ENCODE peak calls at places on chromosomes 6 and 20, in seven cellular contexts. P is IMR-90, L is ovary, S is cardiac muscle cell, C is psoas muscle, Q is GM23338, E is colonic mucosa. B is an unnamed sample.

GRCh38 chr6:55088896-55089295 is 85.4 kb upstream of the HCRTR2 start:
- DNase-seq in P (no peak), L (no peak), S (no peak), C (no peak), Q (no peak), E (no peak), B (no peak)

GRCh38 chr6:68639211-68639610 is 4.1 kb downstream of the ADGRB3 start:
- DNase-seq in P (no peak), L (no peak), S (no peak), C (no peak), Q (peak; percentile 16), E (no peak), B (no peak)

GRCh38 chr6:16305246-16305725 is 66.9 kb downstream of the GMPR start:
- DNase-seq in P (no peak), L (no peak), S (no peak), C (no peak), Q (no peak), E (no peak), B (no peak)

GRCh38 chr6:108156180-108156937 is 9.5 kb upstream of the NR2E1 start:
- DNase-seq in P (no peak), L (no peak), S (no peak), C (no peak), Q (peak; percentile 61), E (no peak), B (no peak)

GRCh38 chr6:18528084-18528743 is 141.1 kb downstream of the RNF144B start:
- DNase-seq in P (peak; percentile 13), L (no peak), S (peak; percentile 32), C (no peak), Q (peak; percentile 36), E (no peak), B (peak; percentile 80)

GRCh38 chr20:18728165-18728866 is 85.3 kb upstream of the SCP2D1 start:
- DNase-seq in P (no peak), L (no peak), S (no peak), C (no peak), Q (no peak), E (no peak), B (no peak)

GRCh38 chr6:105428342-105428957 is 25.6 kb upstream of the PREP start:
- DNase-seq in P (peak; percentile 74), L (no peak), S (peak; percentile 70), C (no peak), Q (no peak), E (no peak), B (no peak)

GRCh38 chr6:11111769-11112437 is 378 bp upstream of the ERVFRD-1 start:
- DNase-seq in P (no peak), L (no peak), S (peak; percentile 39), C (no peak), Q (no peak), E (peak; percentile 18), B (peak; percentile 80)

GRCh38 chr6:44062771-44063560 is 64.3 kb downstream of the MRPL14 start:
- DNase-seq in P (no peak), L (no peak), S (peak; percentile 56), C (no peak), Q (peak; percentile 89), E (no peak), B (peak; percentile 72)

GRCh38 chr6:44065443-44066115 is 61.7 kb downstream of the MRPL14 start:
- DNase-seq in P (peak; percentile 52), L (no peak), S (no peak), C (no peak), Q (no peak), E (no peak), B (no peak)

GRCh38 chr6:44063561-44064059 is 63.6 kb downstream of the MRPL14 start:
- DNase-seq in P (no peak), L (no peak), S (no peak), C (no peak), Q (no peak), E (no peak), B (no peak)

GRCh38 chr6:44064089-44064947 is 62.9 kb downstream of the MRPL14 start:
- DNase-seq in P (peak; percentile 100), L (no peak), S (peak; percentile 97), C (no peak), Q (no peak), E (no peak), B (no peak)

DNA sequence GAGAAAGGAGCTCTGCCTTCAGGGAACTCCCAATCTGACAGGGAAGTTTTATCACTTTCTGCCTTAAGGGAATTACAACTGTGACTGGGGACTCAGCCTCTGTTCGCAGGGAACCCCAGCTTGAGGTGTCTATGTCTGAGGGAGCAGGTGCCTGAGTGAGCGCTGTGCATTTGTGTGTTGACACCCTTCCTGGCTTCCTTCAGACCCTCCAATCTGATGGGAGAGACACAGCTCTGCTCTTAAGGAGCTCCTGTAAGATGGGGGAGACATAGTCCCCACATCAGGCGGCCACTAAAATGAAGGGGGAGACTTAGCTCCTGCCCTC is 62.3 kb downstream of the MRPL14 start:
- DNase-seq in P (no peak), L (no peak), S (no peak), C (no peak), Q (no peak), E (no peak), B (no peak)
- H3K4me1 ChIP-seq in P (peaks cover 56% of the 10 kb centered on the region), L (peaks cover 4% of the 10 kb centered on the region), S (peaks cover 9% of the 10 kb centered on the region), C (peaks cover 45% of the 10 kb centered on the region), Q (no peaks in the 10 kb centered on the region), E (no peaks in the 10 kb centered on the region), B (no peaks in the 10 kb centered on the region)

GRCh38 chr6:32096087-32096393 is 13.1 kb downstream of the TNXB start:
- DNase-seq in P (no peak), L (no peak), S (no peak), C (peak; percentile 44), Q (no peak), E (no peak), B (no peak)

GRCh38 chr6:32102255-32102654 is 6.9 kb downstream of the TNXB start:
- DNase-seq in P (no peak), L (no peak), S (no peak), C (no peak), Q (no peak), E (no peak), B (no peak)

GRCh38 chr6:32095338-32096086 is 13.6 kb downstream of the TNXB start:
- DNase-seq in P (no peak), L (no peak), S (no peak), C (peak; percentile 31), Q (no peak), E (no peak), B (no peak)

GRCh38 chr6:32092760-32093497 is 16.2 kb downstream of the TNXB start:
- DNase-seq in P (peak; percentile 84), L (peak; percentile 68), S (peak; percentile 88), C (peak; percentile 39), Q (no peak), E (no peak), B (no peak)

DNA sequence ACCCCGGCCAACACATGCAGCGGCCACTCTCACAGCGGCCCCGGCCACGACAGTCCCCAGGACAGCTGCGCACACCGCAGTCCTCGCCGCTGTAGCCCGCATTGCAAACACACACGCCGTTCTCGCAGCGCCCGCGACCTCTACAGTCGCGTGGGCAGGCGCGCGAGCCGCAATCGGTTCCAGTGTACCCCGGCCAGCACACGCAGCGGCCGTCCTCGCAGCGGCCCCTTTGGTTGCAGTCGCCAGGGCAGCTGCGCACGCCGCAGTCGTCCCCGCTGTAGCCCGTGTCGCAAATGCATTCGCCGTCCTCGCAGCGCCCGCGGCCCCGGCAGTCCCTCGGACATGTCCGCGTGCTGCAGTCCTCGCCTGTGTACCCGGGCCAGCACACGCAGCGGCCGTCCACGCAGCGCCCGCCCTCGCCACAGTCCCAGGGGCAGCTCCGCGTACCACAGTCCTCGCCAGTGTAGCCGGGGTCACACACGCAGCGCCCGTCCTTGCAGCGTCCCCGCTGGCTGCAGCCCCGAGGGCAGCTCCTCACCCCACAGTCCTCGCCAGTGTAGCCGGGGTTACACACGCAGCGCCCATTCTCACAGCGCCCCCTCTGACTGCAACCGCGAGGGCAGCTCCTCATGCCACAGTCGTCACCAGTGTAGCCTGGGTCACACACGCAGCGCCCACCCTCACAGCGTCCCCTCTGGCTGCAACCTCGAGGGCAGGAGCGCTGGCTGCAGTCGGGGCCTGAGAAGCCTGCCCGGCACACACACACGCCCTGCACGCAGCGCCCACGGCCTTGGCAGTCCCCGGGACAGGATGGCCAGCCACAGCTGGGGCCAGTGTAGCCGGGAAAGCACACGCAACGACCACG is 12.5 kb downstream of the TNXB start:
- DNase-seq in P (no peak), L (no peak), S (no peak), C (peak; percentile 50), Q (peak; percentile 73), E (no peak), B (no peak)
- TF ChIP-seq CTCF in P (no peak), L (no peak), S (no peak), C (no peak), Q (peak; percentile 35), E (no peak), B (peak; percentile 21)

GRCh38 chr6:35441205-35441604 is 10.9 kb upstream of the FANCE start:
- DNase-seq in P (no peak), L (no peak), S (no peak), C (no peak), Q (no peak), E (no peak), B (no peak)

GRCh38 chr6:35443341-35444030 is 8.7 kb upstream of the FANCE start:
- DNase-seq in P (no peak), L (no peak), S (no peak), C (no peak), Q (no peak), E (no peak), B (peak; percentile 37)

GRCh38 chr6:35439308-35439707 is 12.8 kb upstream of the FANCE start:
- DNase-seq in P (no peak), L (no peak), S (no peak), C (no peak), Q (peak; percentile 68), E (no peak), B (no peak)

GRCh38 chr6:35442693-35443092 is 9.4 kb upstream of the FANCE start:
- DNase-seq in P (no peak), L (no peak), S (no peak), C (no peak), Q (no peak), E (no peak), B (no peak)

DNA sequence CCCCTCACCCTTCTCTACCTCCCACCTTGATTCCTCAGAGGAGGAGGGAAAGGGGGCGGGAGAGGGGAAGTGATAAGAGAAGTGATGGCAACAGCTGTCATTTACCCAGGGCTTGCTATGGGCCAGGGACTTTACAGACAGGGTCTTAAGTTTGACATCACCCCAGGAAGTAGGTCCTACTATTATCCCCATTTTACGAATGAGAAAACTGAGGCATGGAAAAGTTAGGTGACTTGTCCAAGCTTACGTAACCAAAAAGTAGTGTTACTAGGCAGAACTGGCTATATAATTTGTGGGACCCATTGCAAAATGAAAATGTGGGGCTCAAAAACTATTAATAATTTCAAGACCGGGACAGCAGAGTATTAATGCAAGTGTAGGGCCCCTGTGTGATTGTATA is 10.5 kb upstream of the FANCE start:
- DNase-seq in P (no peak), L (no peak), S (no peak), C (no peak), Q (no peak), E (no peak), B (no peak)
- H3K4me1 ChIP-seq in P (no peaks in the 10 kb centered on the region), L (no peaks in the 10 kb centered on the region), S (no peaks in the 10 kb centered on the region), C (no peaks in the 10 kb centered on the region), Q (no peaks in the 10 kb centered on the region), E (no peaks in the 10 kb centered on the region), B (no peaks in the 10 kb centered on the region)

GRCh38 chr20:33686984-33687366 is 790 bp upstream of the E2F1 start:
- DNase-seq in P (no peak), L (no peak), S (no peak), C (no peak), Q (no peak), E (no peak), B (no peak)

GRCh38 chr20:33687370-33687915 is 1.3 kb upstream of the E2F1 start:
- DNase-seq in P (no peak), L (no peak), S (peak; percentile 83), C (no peak), Q (no peak), E (no peak), B (no peak)

GRCh38 chr20:33684533-33685327 is 1.5 kb downstream of the E2F1 start:
- DNase-seq in P (no peak), L (peak; percentile 50), S (no peak), C (no peak), Q (peak; percentile 65), E (no peak), B (peak; percentile 85)

GRCh38 chr20:33685328-33686007 is 717 bp downstream of the E2F1 start:
- DNase-seq in P (no peak), L (no peak), S (no peak), C (no peak), Q (peak; percentile 64), E (peak; percentile 77), B (peak; percentile 62)

DNA sequence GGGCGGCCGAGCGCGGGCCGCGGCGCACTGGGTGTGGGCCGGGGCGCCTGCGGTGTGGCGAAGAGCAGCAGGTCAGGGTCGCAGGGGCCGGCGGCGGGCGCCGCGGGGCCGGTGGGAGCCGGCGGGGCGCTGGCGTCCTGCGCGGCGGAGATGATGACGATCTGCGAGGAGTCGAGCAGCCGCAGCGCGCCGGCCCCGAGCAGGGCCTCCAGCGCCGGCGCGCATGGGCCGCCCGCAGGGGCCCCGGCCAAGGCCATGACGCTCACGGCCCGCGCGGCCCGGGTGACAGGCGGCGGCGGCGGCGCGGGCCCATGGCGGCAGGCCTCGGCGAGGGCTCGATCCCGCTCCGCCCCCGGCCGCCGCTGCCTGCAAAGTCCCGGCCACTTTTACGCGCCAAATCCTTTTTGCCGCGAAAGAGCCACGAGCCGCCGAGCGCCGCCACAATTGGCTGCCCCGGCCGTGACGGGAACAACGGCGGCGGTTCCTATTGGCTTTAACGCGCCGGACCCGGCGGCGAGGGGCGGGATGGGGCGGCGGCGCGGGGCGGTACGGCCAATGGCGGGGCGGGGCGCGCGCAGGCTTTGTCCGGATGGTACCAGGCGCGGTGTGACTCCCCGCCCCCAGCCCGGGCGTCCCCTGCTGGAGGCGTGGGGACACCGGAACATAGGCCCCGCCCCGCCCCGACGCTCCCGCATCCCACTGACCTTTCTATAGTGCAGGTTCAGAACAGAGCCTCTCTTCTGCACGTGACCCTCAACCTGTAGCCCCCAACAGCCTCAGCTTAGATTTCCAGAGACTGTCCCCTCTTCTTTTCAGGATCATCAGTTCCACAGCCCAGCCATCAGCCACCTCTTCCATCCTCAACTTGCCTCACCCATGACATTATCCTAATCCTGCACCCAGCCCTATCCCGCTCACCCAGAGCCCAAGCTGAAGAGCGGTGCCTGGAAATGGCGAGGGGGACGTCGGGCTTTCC is at the start of gene E2F1:
- DNase-seq in P (peak; percentile 84), L (peak; percentile 94), S (peak; percentile 95), C (peak; percentile 98), Q (peak; percentile 98), E (peak; percentile 97), B (peak; percentile 98)
- TF ChIP-seq CTCF in P (peak; percentile 30), L (peak; percentile 31), S (peak; percentile 33), C (peak; percentile 37), Q (no peak), E (peak; percentile 32), B (peak; percentile 31)

B was measured in A673.